ENCODE peak calls at places on chromosomes 12 and 14, in ten cellular contexts. One of them, this sample, is unnamed.

GRCh38 chr14:37515761-37516160 is 79.3 kb downstream of the FOXA1 start:
- DNase-seq in transverse colon: no peak
- DNase-seq in type B pancreatic cell: no peak
- DNase-seq in A549: no peak
- DNase-seq in Peyer's patch: no peak
- DNase-seq in astrocyte: no peak
- DNase-seq in gastrocnemius medialis: no peak
- DNase-seq in GM13977: no peak
- DNase-seq in DND-41: no peak
- DNase-seq in HFFc6: no peak
- DNase-seq in this sample: no peak

GRCh38 chr14:53979141-53979673 is 22.6 kb upstream of the BMP4 start:
- DNase-seq in DND-41: no peak
- DNase-seq in HFFc6: peak
- DNase-seq in transverse colon: no peak
- DNase-seq in astrocyte: peak
- DNase-seq in A549: peak
- DNase-seq in Peyer's patch: no peak
- DNase-seq in type B pancreatic cell: no peak
- DNase-seq in gastrocnemius medialis: no peak
- DNase-seq in GM13977: no peak
- DNase-seq in this sample: no peak

GRCh38 chr12:121580959-121581680 is at the start of gene KDM2B:
- DNase-seq in astrocyte: peak
- DNase-seq in Peyer's patch: no peak
- DNase-seq in HFFc6: peak
- DNase-seq in GM13977: no peak
- DNase-seq in A549: no peak
- DNase-seq in gastrocnemius medialis: no peak
- DNase-seq in transverse colon: peak
- DNase-seq in type B pancreatic cell: no peak
- DNase-seq in DND-41: peak
- DNase-seq in this sample: no peak

GRCh38 chr14:70563869-70564268 is 29.1 kb upstream of the ADAM20 start:
- DNase-seq in A549: no peak
- DNase-seq in transverse colon: no peak
- DNase-seq in gastrocnemius medialis: no peak
- DNase-seq in astrocyte: no peak
- DNase-seq in type B pancreatic cell: no peak
- DNase-seq in GM13977: no peak
- DNase-seq in Peyer's patch: no peak
- DNase-seq in HFFc6: no peak
- DNase-seq in DND-41: no peak
- DNase-seq in this sample: no peak

GRCh38 chr14:25464772-25465171 is 414.8 kb upstream of the STXBP6 start:
- DNase-seq in DND-41: no peak
- DNase-seq in A549: no peak
- DNase-seq in GM13977: no peak
- DNase-seq in gastrocnemius medialis: no peak
- DNase-seq in Peyer's patch: no peak
- DNase-seq in HFFc6: no peak
- DNase-seq in astrocyte: no peak
- DNase-seq in type B pancreatic cell: no peak
- DNase-seq in transverse colon: no peak
- DNase-seq in this sample: no peak

GRCh38 chr12:26177303-26177702 is 18.1 kb upstream of the SSPN start:
- DNase-seq in astrocyte: no peak
- DNase-seq in type B pancreatic cell: no peak
- DNase-seq in GM13977: no peak
- DNase-seq in DND-41: no peak
- DNase-seq in transverse colon: peak
- DNase-seq in A549: no peak
- DNase-seq in gastrocnemius medialis: no peak
- DNase-seq in HFFc6: no peak
- DNase-seq in Peyer's patch: peak
- DNase-seq in this sample: no peak

GRCh38 chr14:100305446-100306255 is 593 bp downstream of the SLC25A29 start:
- DNase-seq in type B pancreatic cell: no peak
- DNase-seq in DND-41: peak
- DNase-seq in HFFc6: no peak
- DNase-seq in transverse colon: peak
- DNase-seq in Peyer's patch: peak
- DNase-seq in A549: no peak
- DNase-seq in GM13977: peak
- DNase-seq in gastrocnemius medialis: peak
- DNase-seq in astrocyte: no peak
- DNase-seq in this sample: no peak

GRCh38 chr12:15546102-15546701 is 223.9 kb downstream of the PTPRO start:
- DNase-seq in GM13977: peak
- DNase-seq in transverse colon: no peak
- DNase-seq in A549: no peak
- DNase-seq in astrocyte: no peak
- DNase-seq in HFFc6: no peak
- DNase-seq in gastrocnemius medialis: no peak
- DNase-seq in type B pancreatic cell: no peak
- DNase-seq in DND-41: no peak
- DNase-seq in Peyer's patch: no peak
- DNase-seq in this sample: no peak

GRCh38 chr12:124568431-124569374 is 1.3 kb upstream of the NCOR2 start:
- DNase-seq in HFFc6: peak
- DNase-seq in DND-41: peak
- DNase-seq in Peyer's patch: peak
- DNase-seq in gastrocnemius medialis: peak
- DNase-seq in transverse colon: peak
- DNase-seq in type B pancreatic cell: no peak
- DNase-seq in GM13977: peak
- DNase-seq in A549: peak
- DNase-seq in astrocyte: peak
- DNase-seq in this sample: peak
- TF ChIP-seq CTCF in HFFc6: peak
- TF ChIP-seq CTCF in DND-41: peak
- TF ChIP-seq CTCF in Peyer's patch: no peak
- TF ChIP-seq CTCF in gastrocnemius medialis: peak
- TF ChIP-seq CTCF in transverse colon: peak
- TF ChIP-seq CTCF in type B pancreatic cell: peak
- TF ChIP-seq CTCF in GM13977: peak
- TF ChIP-seq CTCF in A549: peak
- TF ChIP-seq CTCF in astrocyte: no peak
- TF ChIP-seq CTCF in this sample: no peak

GRCh38 chr12:110741371-110741770 is 1.3 kb downstream of the PPP1CC start:
- DNase-seq in HFFc6: no peak
- DNase-seq in type B pancreatic cell: no peak
- DNase-seq in Peyer's patch: no peak
- DNase-seq in A549: no peak
- DNase-seq in astrocyte: no peak
- DNase-seq in transverse colon: no peak
- DNase-seq in gastrocnemius medialis: no peak
- DNase-seq in GM13977: peak
- DNase-seq in DND-41: peak
- DNase-seq in this sample: no peak

GRCh38 chr12:110741795-110742717 is 635 bp downstream of the PPP1CC start:
- DNase-seq in Peyer's patch: no peak
- DNase-seq in DND-41: peak
- DNase-seq in astrocyte: no peak
- DNase-seq in gastrocnemius medialis: peak
- DNase-seq in HFFc6: no peak
- DNase-seq in transverse colon: peak
- DNase-seq in A549: peak
- DNase-seq in GM13977: peak
- DNase-seq in type B pancreatic cell: peak
- DNase-seq in this sample: peak

GRCh38 chr12:110744176-110744575 is 1.5 kb upstream of the PPP1CC start:
- DNase-seq in A549: peak
- DNase-seq in GM13977: no peak
- DNase-seq in transverse colon: no peak
- DNase-seq in HFFc6: peak
- DNase-seq in astrocyte: peak
- DNase-seq in Peyer's patch: no peak
- DNase-seq in gastrocnemius medialis: no peak
- DNase-seq in type B pancreatic cell: no peak
- DNase-seq in DND-41: no peak
- DNase-seq in this sample: peak

GRCh38 chr12:110743571-110744093 is 941 bp upstream of the PPP1CC start:
- DNase-seq in GM13977: no peak
- DNase-seq in gastrocnemius medialis: peak
- DNase-seq in type B pancreatic cell: no peak
- DNase-seq in HFFc6: no peak
- DNase-seq in Peyer's patch: peak
- DNase-seq in DND-41: no peak
- DNase-seq in astrocyte: no peak
- DNase-seq in transverse colon: peak
- DNase-seq in A549: peak
- DNase-seq in this sample: peak

DNA sequence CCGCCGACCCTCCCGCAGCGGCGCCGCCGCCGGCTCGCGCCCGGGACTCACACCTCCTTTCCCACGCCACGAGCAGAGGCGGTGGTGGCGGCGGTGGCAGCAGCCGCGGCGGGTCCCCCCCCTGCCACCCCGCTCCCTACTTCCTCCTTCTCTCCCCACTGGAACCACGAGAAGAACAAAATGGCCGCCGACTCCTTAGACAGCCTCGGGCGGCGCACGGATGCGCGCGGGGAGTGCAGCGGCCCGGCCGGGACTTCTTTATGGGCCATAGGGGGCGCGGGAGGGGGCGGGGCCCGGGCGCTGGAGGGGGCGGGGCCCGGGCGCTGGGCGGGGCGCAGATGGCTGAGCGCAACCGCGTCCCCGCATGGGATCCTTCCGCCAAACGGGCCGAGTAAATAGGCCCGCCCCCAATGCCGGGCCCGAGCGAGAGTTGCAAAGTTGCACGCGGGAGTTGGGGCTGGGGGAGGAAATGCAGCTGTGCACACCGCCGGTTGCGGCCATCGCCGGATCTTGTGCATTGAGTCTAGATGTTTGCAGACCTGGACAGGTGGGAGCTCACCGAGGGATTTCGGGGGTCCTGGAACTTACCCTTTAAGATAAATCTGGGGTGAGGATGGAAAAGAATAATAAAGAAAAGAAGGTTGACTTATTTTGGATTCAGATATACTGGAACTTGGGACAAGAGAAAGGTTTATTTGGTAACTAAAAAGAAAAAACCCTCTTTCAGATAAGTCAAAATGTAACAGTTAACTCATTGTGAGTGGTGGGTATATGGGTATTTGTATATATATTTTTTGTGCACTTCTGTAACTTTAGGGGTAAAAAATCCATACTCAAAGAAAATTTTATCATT is at the start of gene PPP1CC:
- DNase-seq in GM13977: peak
- DNase-seq in A549: peak
- DNase-seq in gastrocnemius medialis: peak
- DNase-seq in DND-41: peak
- DNase-seq in type B pancreatic cell: peak
- DNase-seq in HFFc6: peak
- DNase-seq in transverse colon: peak
- DNase-seq in Peyer's patch: peak
- DNase-seq in astrocyte: peak
- DNase-seq in this sample: peak
- TF ChIP-seq CTCF in GM13977: no peak
- TF ChIP-seq CTCF in A549: no peak
- TF ChIP-seq CTCF in gastrocnemius medialis: no peak
- TF ChIP-seq CTCF in DND-41: no peak
- TF ChIP-seq CTCF in type B pancreatic cell: no peak
- TF ChIP-seq CTCF in HFFc6: peak
- TF ChIP-seq CTCF in transverse colon: no peak
- TF ChIP-seq CTCF in Peyer's patch: no peak
- TF ChIP-seq CTCF in astrocyte: no peak
- TF ChIP-seq CTCF in this sample: no peak

GRCh38 chr14:105776924-105777323 is 250.5 kb downstream of the TMEM121 start:
- DNase-seq in HFFc6: no peak
- DNase-seq in Peyer's patch: no peak
- DNase-seq in DND-41: no peak
- DNase-seq in type B pancreatic cell: no peak
- DNase-seq in transverse colon: no peak
- DNase-seq in gastrocnemius medialis: no peak
- DNase-seq in A549: no peak
- DNase-seq in astrocyte: no peak
- DNase-seq in GM13977: no peak
- DNase-seq in this sample: no peak

GRCh38 chr14:105773584-105773983 is 247.2 kb downstream of the TMEM121 start:
- DNase-seq in Peyer's patch: peak
- DNase-seq in GM13977: no peak
- DNase-seq in DND-41: no peak
- DNase-seq in A549: no peak
- DNase-seq in astrocyte: no peak
- DNase-seq in gastrocnemius medialis: no peak
- DNase-seq in type B pancreatic cell: no peak
- DNase-seq in transverse colon: no peak
- DNase-seq in HFFc6: no peak
- DNase-seq in this sample: no peak

GRCh38 chr14:105774001-105774400 is 247.6 kb downstream of the TMEM121 start:
- DNase-seq in transverse colon: no peak
- DNase-seq in DND-41: no peak
- DNase-seq in GM13977: no peak
- DNase-seq in HFFc6: no peak
- DNase-seq in type B pancreatic cell: no peak
- DNase-seq in A549: no peak
- DNase-seq in astrocyte: no peak
- DNase-seq in Peyer's patch: peak
- DNase-seq in gastrocnemius medialis: no peak
- DNase-seq in this sample: no peak
- TF ChIP-seq CTCF in transverse colon: no peak
- TF ChIP-seq CTCF in DND-41: no peak
- TF ChIP-seq CTCF in GM13977: no peak
- TF ChIP-seq CTCF in HFFc6: no peak
- TF ChIP-seq CTCF in type B pancreatic cell: no peak
- TF ChIP-seq CTCF in A549: no peak
- TF ChIP-seq CTCF in astrocyte: no peak
- TF ChIP-seq CTCF in Peyer's patch: no peak
- TF ChIP-seq CTCF in gastrocnemius medialis: no peak
- TF ChIP-seq CTCF in this sample: no peak

DNA sequence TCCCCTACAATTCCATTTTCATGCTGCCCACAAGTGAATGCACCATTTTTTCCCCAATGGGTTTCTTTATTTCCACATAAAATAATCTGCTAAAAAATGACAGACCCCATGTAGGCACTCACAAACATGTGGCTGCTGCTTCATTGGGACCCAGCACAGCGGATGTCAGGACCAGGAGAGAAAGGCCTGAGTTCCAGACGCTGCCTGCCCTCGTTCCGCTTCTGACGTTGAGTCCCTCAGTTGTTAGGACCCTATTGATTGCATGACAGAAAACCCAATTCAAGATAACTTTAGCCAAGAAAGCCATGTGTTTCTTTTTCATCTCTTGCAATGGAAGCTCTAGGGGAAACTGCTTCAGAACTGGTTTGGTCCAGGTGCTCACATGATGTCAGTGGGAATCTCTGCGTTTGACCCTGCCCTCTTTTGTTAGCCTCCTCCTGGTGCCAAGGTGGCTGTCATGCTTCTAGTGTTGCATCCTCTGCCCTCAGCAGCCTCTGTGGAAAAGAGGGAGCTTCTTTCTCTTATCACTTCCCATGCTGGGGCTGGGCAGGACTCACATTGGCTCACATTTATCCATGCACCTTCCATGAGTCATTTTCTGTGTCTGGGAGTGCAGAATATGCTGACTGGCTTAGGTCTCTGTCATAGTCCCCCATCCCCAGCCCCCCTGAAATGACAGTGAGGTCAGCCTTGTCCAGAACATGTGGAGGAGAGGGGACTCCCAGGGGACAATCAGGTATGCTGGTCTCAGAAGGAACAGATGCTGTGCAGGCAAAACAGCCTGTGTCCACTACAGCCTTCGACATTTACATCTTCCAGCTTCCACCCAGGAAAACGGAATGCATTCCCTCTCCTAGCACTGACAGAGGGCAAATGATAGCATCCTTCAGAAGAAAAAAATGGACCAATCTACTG is 34.8 kb downstream of the ADGRD1 start:
- DNase-seq in DND-41: no peak
- DNase-seq in gastrocnemius medialis: no peak
- DNase-seq in GM13977: no peak
- DNase-seq in Peyer's patch: no peak
- DNase-seq in transverse colon: no peak
- DNase-seq in HFFc6: no peak
- DNase-seq in A549: no peak
- DNase-seq in type B pancreatic cell: no peak
- DNase-seq in astrocyte: no peak
- DNase-seq in this sample: no peak
- TF ChIP-seq CTCF in DND-41: no peak
- TF ChIP-seq CTCF in gastrocnemius medialis: no peak
- TF ChIP-seq CTCF in GM13977: no peak
- TF ChIP-seq CTCF in Peyer's patch: no peak
- TF ChIP-seq CTCF in transverse colon: no peak
- TF ChIP-seq CTCF in HFFc6: no peak
- TF ChIP-seq CTCF in A549: no peak
- TF ChIP-seq CTCF in type B pancreatic cell: no peak
- TF ChIP-seq CTCF in astrocyte: no peak
- TF ChIP-seq CTCF in this sample: no peak